ENCODE peak calls at places on chromosomes 7 and 10, in ten cellular contexts. Q, U, I, C, G, V, F, D, H and L are unnamed samples.

GRCh38 chr7:116500071-116500853 is 724 bp downstream of the CAV2 start:
- DNase-seq in Q (no peak), U (peak; percentile 54), I (peak; percentile 69), C (peak; percentile 56), G (peak; percentile 5), V (peak; percentile 59), F (no peak), D (no peak), H (peak; percentile 84), L (peak; percentile 53)

GRCh38 chr10:132141526-132142395 is 45.0 kb upstream of the DPYSL4 start:
- DNase-seq in Q (no peak), U (no peak), I (no peak), C (no peak), G (no peak), V (no peak), F (no peak), D (no peak), H (peak; percentile 81), L (no peak)

GRCh38 chr7:95621404-95621803 is 25.1 kb upstream of the PDK4 start:
- DNase-seq in Q (no peak), U (no peak), I (no peak), C (no peak), G (no peak), V (no peak), F (no peak), D (no peak), H (no peak), L (no peak)

GRCh38 chr10:88092975-88093374 is 229.6 kb downstream of the PTEN start:
- DNase-seq in Q (no peak), U (no peak), I (no peak), C (peak; percentile 62), G (no peak), V (no peak), F (no peak), D (no peak), H (no peak), L (no peak)

GRCh38 chr10:24446739-24447138 is 237.8 kb downstream of the KIAA1217 start:
- DNase-seq in Q (no peak), U (peak; percentile 94), I (peak; percentile 96), C (no peak), G (no peak), V (no peak), F (no peak), D (no peak), H (no peak), L (peak; percentile 98)

GRCh38 chr7:152383341-152384234 is 52.2 kb downstream of the KMT2C start:
- DNase-seq in Q (no peak), U (peak; percentile 88), I (peak; percentile 75), C (no peak), G (no peak), V (peak; percentile 90), F (no peak), D (no peak), H (no peak), L (peak; percentile 93)

GRCh38 chr7:2633538-2634264 is 1.9 kb downstream of the TTYH3 start:
- DNase-seq in Q (no peak), U (peak; percentile 94), I (peak; percentile 87), C (no peak), G (no peak), V (peak; percentile 100), F (peak; percentile 52), D (no peak), H (peak; percentile 93), L (peak; percentile 88)

GRCh38 chr10:70317943-70318318 is 34.1 kb upstream of the NPFFR1 start:
- DNase-seq in Q (no peak), U (no peak), I (no peak), C (no peak), G (no peak), V (no peak), F (no peak), D (no peak), H (no peak), L (no peak)

GRCh38 chr10:29656451-29656992 is 21.8 kb upstream of the SVIL start:
- DNase-seq in Q (no peak), U (no peak), I (no peak), C (no peak), G (no peak), V (no peak), F (no peak), D (no peak), H (no peak), L (no peak)

GRCh38 chr7:155228459-155228845 is 69.2 kb upstream of the INSIG1 start:
- DNase-seq in Q (no peak), U (no peak), I (no peak), C (no peak), G (no peak), V (no peak), F (no peak), D (no peak), H (peak; percentile 71), L (no peak)

GRCh38 chr7:132750530-132751281 is 174.4 kb upstream of the PLXNA4 start:
- DNase-seq in Q (no peak), U (no peak), I (no peak), C (no peak), G (no peak), V (no peak), F (no peak), D (no peak), H (no peak), L (peak; percentile 35)

GRCh38 chr10:14570800-14571199 is 203.9 kb downstream of the FAM107B start:
- DNase-seq in Q (no peak), U (no peak), I (no peak), C (no peak), G (no peak), V (no peak), F (no peak), D (no peak), H (no peak), L (no peak)

GRCh38 chr7:105136221-105136620 is 122.2 kb downstream of the KMT2E start:
- DNase-seq in Q (no peak), U (peak; percentile 33), I (no peak), C (no peak), G (no peak), V (no peak), F (no peak), D (no peak), H (no peak), L (no peak)

GRCh38 chr7:141275350-141275749 is 201.5 kb downstream of the TMEM178B start:
- DNase-seq in Q (no peak), U (no peak), I (no peak), C (no peak), G (no peak), V (no peak), F (no peak), D (no peak), H (no peak), L (no peak)

GRCh38 chr7:75727881-75728592 is 10.7 kb downstream of the HIP1 start:
- DNase-seq in Q (peak; percentile 90), U (no peak), I (peak; percentile 78), C (peak; percentile 55), G (peak; percentile 33), V (peak; percentile 53), F (no peak), D (no peak), H (no peak), L (peak; percentile 78)

GRCh38 chr10:43689618-43689954 is 40.9 kb upstream of the ZNF32 start:
- DNase-seq in Q (peak; percentile 8), U (peak; percentile 69), I (no peak), C (no peak), G (no peak), V (no peak), F (no peak), D (no peak), H (peak; percentile 91), L (peak; percentile 40)

GRCh38 chr10:23493711-23494110 is 54.8 kb downstream of the OTUD1 start:
- DNase-seq in Q (no peak), U (no peak), I (no peak), C (no peak), G (no peak), V (no peak), F (no peak), D (no peak), H (no peak), L (no peak)

GRCh38 chr7:45570797-45571196 is 3.4 kb upstream of the ADCY1 start:
- DNase-seq in Q (no peak), U (no peak), I (no peak), C (no peak), G (no peak), V (no peak), F (no peak), D (no peak), H (no peak), L (no peak)

GRCh38 chr10:48533951-48534720 is 70.7 kb downstream of the ARHGAP22 start:
- DNase-seq in Q (no peak), U (peak; percentile 27), I (peak; percentile 54), C (no peak), G (no peak), V (no peak), F (no peak), D (no peak), H (no peak), L (no peak)

GRCh38 chr7:67045496-67045995 is 48.9 kb downstream of the TYW1 start:
- DNase-seq in Q (no peak), U (no peak), I (no peak), C (no peak), G (no peak), V (no peak), F (no peak), D (no peak), H (no peak), L (no peak)

GRCh38 chr7:98329100-98329871 is 47.8 kb downstream of the BRI3 start:
- DNase-seq in Q (no peak), U (no peak), I (peak; percentile 91), C (no peak), G (no peak), V (no peak), F (no peak), D (no peak), H (no peak), L (peak; percentile 84)

GRCh38 chr7:71229699-71230098 is 97.8 kb downstream of the GALNT17 start:
- DNase-seq in Q (no peak), U (no peak), I (no peak), C (no peak), G (no peak), V (no peak), F (no peak), D (no peak), H (no peak), L (no peak)

GRCh38 chr7:20282960-20283359 is 47.7 kb upstream of the ITGB8 start:
- DNase-seq in Q (no peak), U (no peak), I (no peak), C (no peak), G (no peak), V (no peak), F (no peak), D (no peak), H (no peak), L (no peak)